ENCODE peak calls at places on chromosomes 13 and 19, in five cellular contexts. C, S, T, J and A are unnamed samples. For H3K9me3, the result is how much of the 10 kb centered on the place peaks cover.

GRCh38 chr13:32134241-32134801 is 102.7 kb downstream of the FRY start:
- DNase-seq in C (no peak), T (no peak), J (no peak), S (no peak), A (peak)

GRCh38 chr19:2385053-2385721 is 25.1 kb downstream of the TMPRSS9 start:
- DNase-seq in T (peak), J (peak), C (peak), S (no peak), A (peak)

GRCh38 chr13:103142091-103142594 is 75.9 kb upstream of the SLC10A2 start:
- DNase-seq in S (no peak), J (no peak), T (no peak), C (no peak), A (no peak)

GRCh38 chr13:106609116-106609515 is 41.2 kb upstream of the ARGLU1 start:
- DNase-seq in C (no peak), J (no peak), S (no peak), T (no peak), A (no peak)

GRCh38 chr13:30376426-30377311 is 45.6 kb upstream of the UBE2L5 start:
- DNase-seq in C (no peak), T (no peak), J (no peak), S (no peak), A (no peak)

GRCh38 chr13:43116242-43116641 is 92.9 kb downstream of the DNAJC15 start:
- DNase-seq in T (no peak), J (no peak), C (peak), S (no peak), A (no peak)

GRCh38 chr13:98937911-98938381 is 39.9 kb downstream of the DOCK9 start:
- DNase-seq in S (no peak), C (peak), J (peak), T (no peak), A (no peak)

GRCh38 chr19:41408256-41408655 is 10.6 kb downstream of the BCKDHA start:
- DNase-seq in S (no peak), J (no peak), T (no peak), C (peak), A (no peak)

GRCh38 chr19:16263115-16263839 is 61.3 kb upstream of the KLF2 start:
- DNase-seq in T (no peak), C (no peak), S (no peak), J (no peak), A (no peak)

GRCh38 chr13:38045278-38046048 is 175.9 kb upstream of the TRPC4 start:
- DNase-seq in T (peak), S (peak), J (no peak), C (peak), A (peak)

GRCh38 chr13:70505809-70506208 is 397.6 kb upstream of the KLHL1 start:
- DNase-seq in S (no peak), T (peak), C (no peak), J (no peak), A (no peak)

GRCh38 chr19:46431824-46432223 is 3.1 kb upstream of the PNMA8C start:
- DNase-seq in J (peak), S (no peak), T (no peak), C (peak), A (no peak)

GRCh38 chr19:43872547-43873336 is 45.6 kb downstream of the ZNF283 start:
- DNase-seq in C (no peak), T (peak), J (no peak), S (no peak), A (peak)
- H3K9me3 ChIP-seq in C (half or more), T (under half), J (under half), S (half or more), A (half or more)

GRCh38 chr13:73058741-73059459 is at the start of gene KLF5:
- DNase-seq in C (peak), T (peak), S (peak), J (peak), A (peak)
- H3K18ac ChIP-seq in C (no peak), T (peak), S (peak), J (peak), A (peak)

DNA sequence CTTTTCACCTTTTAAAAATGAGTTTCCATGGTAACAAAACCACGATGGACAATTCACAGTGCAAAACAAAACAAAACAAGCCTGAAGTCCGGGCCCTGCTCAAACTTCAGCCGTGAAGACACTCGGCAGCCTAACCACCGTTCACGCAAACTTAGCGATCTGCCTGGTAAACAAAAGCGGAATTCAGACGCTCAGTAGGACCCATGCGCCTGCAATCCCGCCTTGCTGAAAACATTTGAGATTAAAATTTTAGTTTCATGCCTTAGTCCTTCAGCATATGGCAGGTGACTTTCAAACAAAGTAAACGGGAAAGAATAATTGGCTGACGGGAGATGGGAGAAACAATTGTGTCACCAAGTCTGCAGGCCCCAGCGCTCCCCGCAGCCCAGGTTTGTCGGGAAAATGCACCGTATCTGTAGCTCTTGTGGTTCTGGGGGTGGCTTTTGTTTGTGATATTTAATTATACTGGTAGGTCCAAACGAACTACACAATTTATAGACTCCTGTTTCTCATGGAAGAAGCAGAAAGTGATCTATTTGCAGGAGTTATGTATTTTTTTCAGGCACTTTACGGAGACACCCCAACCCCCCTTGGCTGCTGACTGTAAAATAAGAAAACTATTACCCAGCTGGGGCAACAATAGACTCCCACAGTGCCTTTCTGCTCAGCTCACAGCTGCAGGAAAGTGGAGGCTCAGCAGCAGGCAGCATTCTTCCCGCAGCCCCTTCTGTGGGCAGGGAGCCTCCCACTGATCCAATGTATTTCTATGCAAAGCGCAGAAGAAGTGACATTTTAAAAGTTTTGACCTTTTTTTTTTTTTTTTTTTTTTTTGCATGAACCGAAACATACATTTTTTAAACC is 94.7 kb downstream of the SOX1 start:
- DNase-seq in J (peak), S (peak), C (peak), T (no peak), A (no peak)
- H3K9me3 ChIP-seq in J (under half), S (under half), C (under half), T (under half), A (under half)

DNA sequence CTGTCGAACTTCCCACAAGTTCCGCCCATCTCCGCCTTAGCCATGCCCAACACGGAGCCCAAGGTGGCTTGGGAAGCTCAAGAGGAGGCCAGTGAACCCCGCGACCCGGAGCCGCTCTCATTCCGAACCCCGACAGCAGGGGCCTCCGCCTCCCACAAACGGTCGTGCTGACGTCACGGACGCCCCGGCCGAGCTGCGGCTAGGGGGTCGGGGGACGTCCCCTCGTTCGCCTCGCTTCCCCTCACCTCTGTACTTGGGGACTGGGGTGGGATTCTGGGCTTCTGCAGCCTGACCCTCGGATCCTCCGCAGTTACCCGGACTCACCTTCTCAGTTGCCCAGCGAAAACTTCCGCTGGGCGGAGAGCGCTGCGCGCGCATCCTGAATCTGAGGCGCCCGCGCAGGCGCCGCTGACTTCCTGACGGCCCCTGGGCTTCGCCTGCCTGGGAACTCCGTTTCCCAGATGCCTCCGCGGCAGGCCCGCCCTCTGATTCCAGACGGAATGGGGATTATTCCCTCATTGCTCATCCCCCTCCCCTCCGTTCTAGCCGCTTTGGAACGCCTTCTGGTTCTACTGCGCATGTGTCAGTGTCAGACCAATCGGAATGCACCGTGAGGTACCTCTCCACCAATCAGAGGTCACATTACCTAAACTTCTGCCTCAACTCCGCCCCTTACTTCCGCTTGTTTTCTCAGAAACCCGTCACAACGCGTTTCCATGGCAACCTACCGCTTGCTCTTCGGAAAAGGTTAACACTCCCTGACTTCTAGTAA is at the start of gene VRK3:
- DNase-seq in C (peak), T (peak), S (peak), J (peak), A (peak)
- H3K18ac ChIP-seq in C (peak), T (peak), S (peak), J (peak), A (peak)

GRCh38 chr19:38538793-38539528 is 78.8 kb downstream of the MAP4K1 start:
- DNase-seq in J (no peak), C (no peak), S (no peak), T (no peak), A (no peak)

GRCh38 chr19:38537071-38537847 is 80.5 kb downstream of the MAP4K1 start:
- DNase-seq in T (no peak), S (no peak), C (no peak), J (no peak), A (no peak)

GRCh38 chr19:38535212-38535611 is 82.5 kb downstream of the MAP4K1 start:
- DNase-seq in S (no peak), C (no peak), J (no peak), T (no peak), A (no peak)

GRCh38 chr19:38539751-38540150 is 78.0 kb downstream of the MAP4K1 start:
- DNase-seq in C (no peak), J (no peak), S (no peak), T (no peak), A (no peak)

GRCh38 chr19:38538386-38538785 is 79.4 kb downstream of the MAP4K1 start:
- DNase-seq in S (no peak), C (no peak), J (no peak), T (no peak), A (no peak)
- H3K9me3 ChIP-seq in S (under half), C (under half), J (under half), T (under half), A (under half)

DNA sequence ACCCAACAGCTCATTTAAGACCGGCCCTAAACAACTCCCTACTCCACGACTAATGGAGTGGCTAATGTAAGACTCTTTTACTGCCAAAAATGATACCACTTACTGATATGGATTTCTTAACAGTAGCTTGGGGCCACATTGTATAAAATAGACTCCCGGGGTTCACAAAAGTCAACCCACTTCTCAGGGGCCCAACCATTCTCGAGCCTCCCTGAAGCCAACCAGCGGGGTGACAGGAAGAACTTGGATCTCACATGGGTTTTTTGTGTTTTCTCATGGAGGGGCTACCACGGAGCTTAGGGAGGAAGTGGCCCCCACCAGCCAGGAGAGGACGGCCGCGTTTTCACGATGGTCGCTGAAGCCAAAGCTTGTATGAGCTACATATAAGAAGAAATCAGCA is 8.1 kb downstream of the MCF2L start:
- DNase-seq in S (no peak), T (no peak), J (no peak), C (no peak), A (no peak)
- H3K18ac ChIP-seq in S (no peak), T (no peak), J (no peak), C (no peak), A (no peak)

GRCh38 chr19:57026476-57026875 is 93.3 kb upstream of the USP29 start:
- DNase-seq in T (no peak), J (no peak), C (no peak), S (no peak), A (no peak)

GRCh38 chr19:57031156-57031555 is 88.6 kb upstream of the USP29 start:
- DNase-seq in C (no peak), S (no peak), T (no peak), J (no peak), A (no peak)

GRCh38 chr19:57028804-57029525 is 90.8 kb upstream of the USP29 start:
- DNase-seq in J (no peak), C (no peak), T (no peak), S (no peak), A (no peak)

GRCh38 chr19:57025491-57025890 is 94.3 kb upstream of the USP29 start:
- DNase-seq in S (no peak), T (no peak), J (no peak), C (no peak), A (no peak)

DNA sequence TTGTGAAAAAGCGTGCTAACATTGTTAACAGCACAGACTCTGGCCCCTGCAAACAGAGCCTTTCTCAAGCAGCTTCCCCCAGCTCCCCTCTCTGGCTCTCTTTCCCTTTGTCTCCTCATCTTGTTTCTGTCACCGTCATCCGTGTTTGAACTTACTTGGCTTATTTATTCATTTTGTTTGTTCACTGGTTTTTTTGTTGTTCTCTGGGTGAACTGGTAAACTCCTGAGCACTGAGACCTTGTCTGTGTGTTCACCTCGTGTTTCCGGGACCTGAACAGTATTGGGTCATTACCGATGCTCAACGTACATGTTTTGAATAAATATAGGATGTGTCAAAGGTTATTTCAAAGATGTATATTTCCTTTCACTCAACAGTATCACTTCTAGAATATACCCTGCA is 92.4 kb upstream of the USP29 start:
- DNase-seq in T (no peak), S (no peak), J (no peak), C (no peak), A (no peak)
- H3K9me3 ChIP-seq in T (under half), S (under half), J (half or more), C (half or more), A (under half)